ENCODE peak calls at places on chromosomes 16 and 17, in eight cellular contexts. One of them, this sample, is unnamed. For H3K27me3, the result is how much of the 10 kb centered on the place peaks cover.

GRCh38 chr17:77831497-77832179 is 126.9 kb upstream of the TNRC6C start:
- DNase-seq in psoas muscle: peak
- DNase-seq in PC-9: no peak
- DNase-seq in spleen: peak
- DNase-seq in cardiac muscle cell: peak
- DNase-seq in BJ: no peak
- DNase-seq in CD8-positive, alpha-beta T cell: no peak
- DNase-seq in endothelial cell of umbilical vein: peak
- DNase-seq in this sample: peak

GRCh38 chr17:17564896-17565295 is 26.6 kb downstream of the PEMT start:
- DNase-seq in BJ: no peak
- DNase-seq in cardiac muscle cell: no peak
- DNase-seq in CD8-positive, alpha-beta T cell: no peak
- DNase-seq in psoas muscle: peak
- DNase-seq in PC-9: no peak
- DNase-seq in spleen: no peak
- DNase-seq in endothelial cell of umbilical vein: no peak
- DNase-seq in this sample: no peak

GRCh38 chr16:2149630-2150417 is 1.4 kb downstream of the RAB26 start:
- DNase-seq in psoas muscle: no peak
- DNase-seq in BJ: no peak
- DNase-seq in spleen: peak
- DNase-seq in cardiac muscle cell: no peak
- DNase-seq in endothelial cell of umbilical vein: no peak
- DNase-seq in PC-9: no peak
- DNase-seq in CD8-positive, alpha-beta T cell: no peak
- DNase-seq in this sample: no peak

GRCh38 chr17:43427362-43428043 is 28.7 kb downstream of the ARL4D start:
- DNase-seq in psoas muscle: no peak
- DNase-seq in endothelial cell of umbilical vein: no peak
- DNase-seq in cardiac muscle cell: no peak
- DNase-seq in BJ: no peak
- DNase-seq in spleen: no peak
- DNase-seq in CD8-positive, alpha-beta T cell: no peak
- DNase-seq in PC-9: no peak
- DNase-seq in this sample: no peak

GRCh38 chr16:49713770-49714169 is 142.1 kb downstream of the ZNF423 start:
- DNase-seq in BJ: no peak
- DNase-seq in spleen: no peak
- DNase-seq in endothelial cell of umbilical vein: no peak
- DNase-seq in PC-9: no peak
- DNase-seq in psoas muscle: no peak
- DNase-seq in cardiac muscle cell: no peak
- DNase-seq in CD8-positive, alpha-beta T cell: no peak
- DNase-seq in this sample: no peak

GRCh38 chr16:68091604-68092261 is 6.6 kb downstream of the NFATC3 start:
- DNase-seq in psoas muscle: no peak
- DNase-seq in CD8-positive, alpha-beta T cell: no peak
- DNase-seq in PC-9: no peak
- DNase-seq in BJ: peak
- DNase-seq in spleen: no peak
- DNase-seq in endothelial cell of umbilical vein: peak
- DNase-seq in cardiac muscle cell: peak
- DNase-seq in this sample: no peak

GRCh38 chr17:76142044-76143041 is 1.3 kb upstream of the FOXJ1 start:
- DNase-seq in cardiac muscle cell: no peak
- DNase-seq in PC-9: no peak
- DNase-seq in endothelial cell of umbilical vein: no peak
- DNase-seq in spleen: peak
- DNase-seq in BJ: no peak
- DNase-seq in CD8-positive, alpha-beta T cell: no peak
- DNase-seq in psoas muscle: peak
- DNase-seq in this sample: no peak

GRCh38 chr17:45376171-45376564 is 56.5 kb downstream of the ARHGAP27 start:
- DNase-seq in CD8-positive, alpha-beta T cell: no peak
- DNase-seq in cardiac muscle cell: no peak
- DNase-seq in psoas muscle: no peak
- DNase-seq in endothelial cell of umbilical vein: no peak
- DNase-seq in BJ: no peak
- DNase-seq in spleen: no peak
- DNase-seq in PC-9: no peak
- DNase-seq in this sample: no peak

GRCh38 chr16:66900721-66901441 is 17.8 kb downstream of the CDH16 start:
- DNase-seq in cardiac muscle cell: peak
- DNase-seq in spleen: no peak
- DNase-seq in PC-9: no peak
- DNase-seq in CD8-positive, alpha-beta T cell: no peak
- DNase-seq in BJ: no peak
- DNase-seq in psoas muscle: peak
- DNase-seq in endothelial cell of umbilical vein: no peak
- DNase-seq in this sample: no peak

GRCh38 chr16:31676731-31677130 is 149.0 kb downstream of the AHSP start:
- DNase-seq in PC-9: no peak
- DNase-seq in spleen: no peak
- DNase-seq in endothelial cell of umbilical vein: no peak
- DNase-seq in cardiac muscle cell: no peak
- DNase-seq in CD8-positive, alpha-beta T cell: no peak
- DNase-seq in psoas muscle: no peak
- DNase-seq in BJ: no peak
- DNase-seq in this sample: no peak

GRCh38 chr17:48441862-48442261 is 11.8 kb upstream of the SKAP1 start:
- DNase-seq in endothelial cell of umbilical vein: no peak
- DNase-seq in CD8-positive, alpha-beta T cell: no peak
- DNase-seq in spleen: no peak
- DNase-seq in psoas muscle: no peak
- DNase-seq in PC-9: no peak
- DNase-seq in cardiac muscle cell: no peak
- DNase-seq in BJ: no peak
- DNase-seq in this sample: no peak

GRCh38 chr17:48442819-48443218 is 12.8 kb upstream of the SKAP1 start:
- DNase-seq in cardiac muscle cell: no peak
- DNase-seq in CD8-positive, alpha-beta T cell: no peak
- DNase-seq in spleen: no peak
- DNase-seq in psoas muscle: no peak
- DNase-seq in endothelial cell of umbilical vein: no peak
- DNase-seq in PC-9: no peak
- DNase-seq in BJ: no peak
- DNase-seq in this sample: no peak

GRCh38 chr17:48439875-48440505 is 10.0 kb upstream of the SKAP1 start:
- DNase-seq in cardiac muscle cell: peak
- DNase-seq in BJ: no peak
- DNase-seq in spleen: no peak
- DNase-seq in psoas muscle: no peak
- DNase-seq in endothelial cell of umbilical vein: no peak
- DNase-seq in CD8-positive, alpha-beta T cell: peak
- DNase-seq in PC-9: no peak
- DNase-seq in this sample: no peak

GRCh38 chr17:48440660-48441059 is 10.6 kb upstream of the SKAP1 start:
- DNase-seq in BJ: no peak
- DNase-seq in PC-9: no peak
- DNase-seq in psoas muscle: no peak
- DNase-seq in endothelial cell of umbilical vein: no peak
- DNase-seq in spleen: no peak
- DNase-seq in cardiac muscle cell: no peak
- DNase-seq in CD8-positive, alpha-beta T cell: no peak
- DNase-seq in this sample: no peak

DNA sequence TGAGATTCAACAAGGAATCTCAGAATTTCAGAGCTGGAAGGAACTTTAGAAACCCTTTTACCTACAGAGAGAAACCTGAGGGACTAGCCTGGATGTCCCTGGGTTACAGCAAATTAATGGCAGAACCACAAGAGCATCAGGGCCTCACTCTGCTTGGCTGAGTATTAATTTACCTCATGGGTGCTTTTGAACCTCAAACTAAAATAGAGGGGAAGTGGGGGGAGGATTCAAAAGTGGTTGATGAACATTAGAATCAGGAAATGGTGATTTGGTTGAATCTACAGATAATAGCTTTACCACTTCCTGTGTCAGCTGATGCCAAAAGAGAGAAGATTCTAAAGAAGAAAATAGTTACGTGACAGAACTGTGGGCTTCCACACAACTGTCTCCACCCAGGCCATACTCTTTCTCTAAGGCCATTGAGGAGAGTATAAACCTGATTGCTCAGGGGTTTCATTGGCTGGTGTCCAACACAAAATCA is 11.3 kb upstream of the SKAP1 start:
- DNase-seq in CD8-positive, alpha-beta T cell: peak
- DNase-seq in PC-9: no peak
- DNase-seq in endothelial cell of umbilical vein: no peak
- DNase-seq in psoas muscle: no peak
- DNase-seq in cardiac muscle cell: peak
- DNase-seq in spleen: no peak
- DNase-seq in BJ: no peak
- DNase-seq in this sample: no peak
- H3K27me3 ChIP-seq in CD8-positive, alpha-beta T cell: under half
- H3K27me3 ChIP-seq in PC-9: under half
- H3K27me3 ChIP-seq in endothelial cell of umbilical vein: under half
- H3K27me3 ChIP-seq in psoas muscle: under half
- H3K27me3 ChIP-seq in cardiac muscle cell: under half
- H3K27me3 ChIP-seq in spleen: half or more
- H3K27me3 ChIP-seq in BJ: under half
- H3K27me3 ChIP-seq in this sample: under half

DNA sequence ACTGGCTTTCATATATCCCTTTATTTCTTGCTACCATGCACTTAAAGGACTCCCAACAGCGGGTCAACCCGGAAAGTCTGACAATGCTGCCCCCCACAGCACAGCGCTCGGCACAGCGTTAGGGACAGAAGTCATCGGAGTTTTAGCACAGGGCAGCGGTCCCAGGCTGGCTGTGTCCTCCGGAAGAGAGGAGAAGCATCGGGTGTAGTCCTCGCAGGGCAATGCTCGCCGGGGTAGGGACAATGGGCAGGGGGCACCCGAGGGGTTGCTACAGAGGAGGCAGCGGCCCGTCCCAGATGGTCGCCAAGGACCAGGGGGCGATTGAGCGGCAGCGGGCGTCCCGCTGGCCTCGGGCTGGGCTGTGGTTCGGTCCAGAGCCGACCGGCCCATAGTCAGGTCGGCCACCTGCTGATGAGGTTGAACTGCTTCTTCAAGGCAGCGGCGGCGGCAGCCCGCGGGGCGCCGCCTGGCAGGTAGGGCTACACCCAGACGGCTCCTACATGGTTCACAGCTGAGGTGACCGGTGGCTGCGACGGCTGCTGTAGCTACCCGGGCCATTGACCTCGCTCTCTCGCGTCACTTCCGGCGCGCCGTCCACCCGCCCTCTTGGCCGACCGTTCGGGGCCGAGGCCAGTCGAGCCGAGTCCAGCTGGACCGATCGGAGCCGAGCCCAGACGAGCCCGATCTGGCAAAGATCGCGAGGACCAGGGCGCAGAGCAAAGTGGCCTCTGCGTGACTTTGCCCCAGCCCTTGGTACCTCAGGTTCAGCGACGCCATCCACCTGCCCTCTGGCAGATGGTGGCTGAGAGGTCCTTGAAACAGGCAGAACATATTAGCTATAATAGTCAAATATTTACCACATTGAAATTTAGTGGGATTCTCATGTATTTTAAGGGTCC is 4.7 kb upstream of the LCMT1 start:
- DNase-seq in spleen: peak
- DNase-seq in BJ: no peak
- DNase-seq in CD8-positive, alpha-beta T cell: peak
- DNase-seq in psoas muscle: peak
- DNase-seq in PC-9: peak
- DNase-seq in endothelial cell of umbilical vein: peak
- DNase-seq in cardiac muscle cell: peak
- DNase-seq in this sample: peak
- TF ChIP-seq CTCF in spleen: peak
- TF ChIP-seq CTCF in BJ: no peak
- TF ChIP-seq CTCF in CD8-positive, alpha-beta T cell: no peak
- TF ChIP-seq CTCF in psoas muscle: peak
- TF ChIP-seq CTCF in PC-9: peak
- TF ChIP-seq CTCF in endothelial cell of umbilical vein: no peak
- TF ChIP-seq CTCF in cardiac muscle cell: peak
- TF ChIP-seq CTCF in this sample: no peak

DNA sequence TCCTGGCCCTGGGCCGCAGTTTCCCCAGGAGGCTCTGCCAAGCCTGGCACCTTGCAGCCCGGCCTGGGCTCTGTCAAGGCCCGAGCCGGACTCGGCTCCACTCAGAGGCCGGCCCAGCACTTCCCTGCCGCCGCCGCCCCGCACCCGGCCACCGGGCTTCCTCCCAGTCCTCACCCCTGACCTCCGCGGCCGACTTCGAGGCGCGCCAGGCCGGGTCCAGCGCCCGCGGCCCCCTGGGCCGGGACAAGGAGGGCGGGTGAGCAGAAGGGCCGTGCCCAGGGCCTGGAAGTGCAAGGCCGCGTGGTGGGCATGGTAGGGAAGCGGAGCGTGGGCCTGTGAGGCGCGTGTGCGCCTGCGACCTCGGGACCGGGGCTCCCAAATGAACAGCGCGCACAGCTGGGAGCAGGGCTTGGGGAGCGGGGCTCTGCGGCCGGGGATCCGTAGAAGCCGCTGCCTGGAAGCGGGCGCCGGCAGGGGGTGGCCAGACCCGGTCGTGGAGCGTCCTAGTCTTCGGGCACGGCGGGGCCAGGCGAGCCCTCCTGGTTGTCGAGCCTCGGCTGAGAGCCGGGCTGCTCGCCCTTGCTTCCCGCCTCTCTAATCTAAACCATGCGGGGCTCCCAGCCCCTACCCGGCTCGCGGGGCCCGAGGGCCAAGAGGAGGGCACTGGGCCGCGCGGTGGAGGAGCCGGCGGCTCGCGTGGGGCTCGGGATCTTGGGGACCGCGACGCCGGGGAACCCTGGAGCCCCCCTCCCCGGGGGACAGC is 503 bp upstream of the TBX4 start:
- DNase-seq in endothelial cell of umbilical vein: no peak
- DNase-seq in BJ: no peak
- DNase-seq in PC-9: no peak
- DNase-seq in spleen: no peak
- DNase-seq in CD8-positive, alpha-beta T cell: no peak
- DNase-seq in cardiac muscle cell: peak
- DNase-seq in psoas muscle: peak
- DNase-seq in this sample: no peak
- H3K27me3 ChIP-seq in endothelial cell of umbilical vein: half or more
- H3K27me3 ChIP-seq in BJ: under half
- H3K27me3 ChIP-seq in PC-9: under half
- H3K27me3 ChIP-seq in spleen: half or more
- H3K27me3 ChIP-seq in CD8-positive, alpha-beta T cell: under half
- H3K27me3 ChIP-seq in cardiac muscle cell: half or more
- H3K27me3 ChIP-seq in psoas muscle: half or more
- H3K27me3 ChIP-seq in this sample: half or more

DNA sequence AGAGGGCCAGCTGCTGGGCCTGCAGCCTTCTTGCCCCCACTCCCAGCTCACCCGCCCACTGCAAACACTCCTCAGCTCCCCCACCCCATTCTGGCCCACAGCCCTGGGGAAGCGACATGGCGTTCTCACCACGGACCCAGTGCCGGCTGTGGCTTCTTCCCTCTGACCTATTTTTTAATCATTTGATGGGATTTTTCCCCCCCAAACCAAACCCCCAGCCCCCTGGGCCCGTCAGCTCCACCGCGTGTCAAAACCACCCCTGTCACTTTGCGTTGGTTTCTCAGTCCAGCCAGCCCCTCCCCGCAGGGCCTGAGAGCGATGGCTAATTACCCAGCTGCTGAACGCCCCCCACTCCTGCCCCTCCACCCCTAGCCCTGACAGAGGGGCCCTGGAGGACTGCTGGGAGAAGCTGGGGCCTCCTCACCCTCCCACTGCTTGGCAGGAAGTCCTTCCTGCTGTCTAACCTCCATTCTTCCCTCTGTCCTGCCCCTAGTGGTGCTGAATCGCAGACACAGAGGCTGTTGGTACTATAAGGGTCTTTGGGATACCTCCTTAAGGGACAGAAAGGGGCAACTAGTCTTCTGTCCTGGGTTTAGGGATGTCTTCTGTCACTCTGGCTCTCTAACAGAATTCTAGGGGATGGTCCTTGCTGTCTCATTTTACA is 7.5 kb upstream of the TBX21 start:
- DNase-seq in PC-9: no peak
- DNase-seq in cardiac muscle cell: no peak
- DNase-seq in endothelial cell of umbilical vein: no peak
- DNase-seq in spleen: no peak
- DNase-seq in CD8-positive, alpha-beta T cell: no peak
- DNase-seq in psoas muscle: peak
- DNase-seq in BJ: no peak
- DNase-seq in this sample: no peak
- TF ChIP-seq CTCF in PC-9: no peak
- TF ChIP-seq CTCF in cardiac muscle cell: no peak
- TF ChIP-seq CTCF in endothelial cell of umbilical vein: no peak
- TF ChIP-seq CTCF in spleen: no peak
- TF ChIP-seq CTCF in CD8-positive, alpha-beta T cell: no peak
- TF ChIP-seq CTCF in psoas muscle: no peak
- TF ChIP-seq CTCF in BJ: no peak
- TF ChIP-seq CTCF in this sample: peak

This sample was measured in AG04450.